ENCODE peak calls at places on chromosomes 16 and 17, in eight cellular contexts. G is activated naive CD4-positive, alpha-beta T cell; X is activated naive CD8-positive, alpha-beta T cell treated with anti-CD3 and anti-CD28 coated beads, Interleukin-2, amount 50 U/mL, for 24 hours; Z is skeletal muscle cell; L is Caki2; B is glutamatergic neuron; K is right cardiac atrium; R is anterior cingulate cortex. I is an unnamed sample.

GRCh38 chr17:61400786-61401279 is 1.2 kb downstream of the TBX2 start:
- DNase-seq in K (no peak), B (no peak), R (no peak), X (no peak), Z (no peak), L (no peak), G (no peak), I (peak; percentile 26)

GRCh38 chr17:77365584-77366186 is 224.9 kb downstream of the SEC14L1 start:
- DNase-seq in R (no peak), L (peak; percentile 89), B (no peak), X (no peak), Z (peak; percentile 75), G (no peak), K (peak; percentile 76), I (no peak)

GRCh38 chr17:42821176-42821575 is 2.9 kb downstream of the BECN1 start:
- DNase-seq in B (no peak), K (no peak), R (no peak), Z (no peak), G (no peak), L (no peak), X (no peak), I (no peak)

GRCh38 chr17:57902117-57902799 is 52.4 kb upstream of the MRPS23 start:
- DNase-seq in K (no peak), R (no peak), G (no peak), X (no peak), B (no peak), Z (no peak), L (peak; percentile 74), I (no peak)

GRCh38 chr16:1282275-1282995 is 26.6 kb downstream of the TPSD1 start:
- DNase-seq in K (no peak), L (no peak), G (no peak), R (no peak), X (no peak), B (no peak), Z (no peak), I (no peak)

GRCh38 chr16:27890866-27891265 is 172.6 kb downstream of the GSG1L start:
- DNase-seq in R (no peak), X (no peak), L (no peak), Z (no peak), B (no peak), G (no peak), K (no peak), I (no peak)

GRCh38 chr17:50649042-50649908 is 14.6 kb downstream of the ABCC3 start:
- DNase-seq in G (no peak), L (no peak), X (no peak), R (no peak), Z (no peak), K (no peak), B (no peak), I (no peak)

GRCh38 chr17:35002876-35003551 is 22.7 kb downstream of the LIG3 start:
- DNase-seq in B (no peak), L (peak; percentile 40), Z (no peak), K (peak; percentile 34), R (no peak), G (no peak), X (no peak), I (no peak)

GRCh38 chr17:36597229-36597628 is 4.2 kb upstream of the MRM1 start:
- DNase-seq in Z (no peak), G (no peak), K (no peak), R (no peak), X (no peak), B (no peak), L (no peak), I (no peak)

GRCh38 chr17:33012522-33013033 is 20.9 kb downstream of the SPACA3 start:
- DNase-seq in K (no peak), X (no peak), B (no peak), Z (peak; percentile 78), L (peak; percentile 50), R (no peak), G (no peak), I (no peak)

GRCh38 chr17:61492759-61493526 is 40.7 kb downstream of the TBX4 start:
- DNase-seq in X (no peak), L (no peak), B (no peak), G (no peak), K (no peak), Z (no peak), R (no peak), I (no peak)

GRCh38 chr17:80504671-80505413 is 28.4 kb upstream of the NPTX1 start:
- DNase-seq in K (no peak), X (no peak), L (no peak), R (no peak), B (peak; percentile 53), Z (peak; percentile 94), G (no peak), I (no peak)

GRCh38 chr16:76956801-76957200 is 234.2 kb upstream of the MON1B start:
- DNase-seq in B (no peak), Z (no peak), K (no peak), G (no peak), R (no peak), L (no peak), X (no peak), I (no peak)

GRCh38 chr17:41928693-41929251 is 1.6 kb upstream of the ODAD4 start:
- DNase-seq in L (no peak), X (no peak), K (no peak), Z (no peak), R (no peak), G (no peak), B (no peak), I (no peak)